ENCODE peak calls at places on chromosomes 7 and 10, in seven cellular contexts. W is M059J, J is prostate gland, E is ascending aorta, C is hypothalamus, N is body of pancreas, I is activated T-helper 1 cell treated with Interleukin-2 at 50 U/mL for 16 hours. M is an unnamed sample.

GRCh38 chr7:143901360-143901709 is 641 bp downstream of the TCAF1 start:
- DNase-seq in C (no peak), E (no peak), J (peak), W (peak), I (no peak), N (peak), M (no peak)

GRCh38 chr7:7750571-7751242 is 32.3 kb upstream of the RPA3 start:
- DNase-seq in J (no peak), E (no peak), N (no peak), I (no peak), W (no peak), C (no peak), M (no peak)

GRCh38 chr10:110544958-110545537 is 22.4 kb upstream of the SMC3 start:
- DNase-seq in C (no peak), J (no peak), E (no peak), I (no peak), N (no peak), W (no peak), M (peak)

GRCh38 chr10:17811466-17811865 is 2.3 kb downstream of the MRC1 start:
- DNase-seq in W (no peak), N (no peak), J (no peak), I (no peak), E (no peak), C (no peak), M (no peak)

GRCh38 chr10:78109210-78109609 is 75.5 kb downstream of the RPS24 start:
- DNase-seq in J (no peak), W (no peak), C (no peak), I (no peak), N (no peak), E (no peak), M (no peak)

GRCh38 chr7:12834782-12835181 is 147.3 kb downstream of the ARL4A start:
- DNase-seq in J (no peak), W (no peak), E (no peak), I (no peak), N (no peak), C (no peak), M (no peak)

GRCh38 chr10:86253171-86254072 is 113.2 kb downstream of the GRID1 start:
- DNase-seq in C (no peak), E (no peak), J (no peak), N (no peak), I (no peak), W (no peak), M (no peak)

GRCh38 chr10:32360241-32360640 is 13.3 kb upstream of the EPC1 start:
- DNase-seq in W (no peak), N (no peak), E (no peak), J (no peak), C (no peak), I (no peak), M (no peak)

GRCh38 chr7:45407730-45408406 is 166.3 kb upstream of the ADCY1 start:
- DNase-seq in W (no peak), N (no peak), I (no peak), E (no peak), C (no peak), J (no peak), M (no peak)

GRCh38 chr10:24477925-24478324 is 245.8 kb downstream of the ARHGAP21 start:
- DNase-seq in N (no peak), W (no peak), C (no peak), J (no peak), E (no peak), I (no peak), M (no peak)

GRCh38 chr10:70978816-70979215 is 90.5 kb upstream of the PCBD1 start:
- DNase-seq in I (no peak), J (no peak), N (no peak), W (no peak), C (no peak), E (no peak), M (no peak)

GRCh38 chr7:53214463-53214862 is 179.0 kb downstream of the POM121L12 start:
- DNase-seq in J (no peak), C (no peak), I (no peak), E (no peak), W (no peak), N (no peak), M (no peak)

GRCh38 chr10:64191304-64191703 is 670.1 kb downstream of the REEP3 start:
- DNase-seq in E (no peak), N (no peak), J (no peak), C (no peak), I (no peak), W (no peak), M (no peak)

GRCh38 chr10:18214692-18215563 is 74.7 kb downstream of the CACNB2 start:
- DNase-seq in N (peak), E (no peak), C (no peak), I (no peak), W (peak), J (peak), M (peak)

GRCh38 chr10:118776960-118777359 is 22.2 kb upstream of the CACUL1 start:
- DNase-seq in W (no peak), N (no peak), J (no peak), E (no peak), C (no peak), I (no peak), M (no peak)

GRCh38 chr10:79298403-79299244 is 48.6 kb upstream of the PPIF start:
- DNase-seq in E (no peak), J (no peak), I (no peak), N (peak), C (no peak), W (peak), M (peak)

GRCh38 chr10:73816917-73817729 is 5.7 kb upstream of the NDST2 start:
- DNase-seq in N (no peak), W (no peak), J (no peak), C (no peak), E (no peak), I (no peak), M (peak)

GRCh38 chr7:110922906-110923305 is 168.0 kb upstream of the LRRN3 start:
- DNase-seq in C (no peak), W (peak), N (no peak), E (no peak), J (no peak), I (no peak), M (peak)